ENCODE peak calls at places on chromosomes 3 and 15, in seven cellular contexts. D, P, H, K, S, G and J are unnamed samples.

GRCh38 chr3:157317895-157318294 is 118.8 kb upstream of the PTX3 start:
- DNase-seq in D (no peak), P (no peak), H (no peak), K (peak), S (no peak), G (no peak), J (no peak)

GRCh38 chr3:42652611-42653302 is 740 bp upstream of the ZBTB47 start:
- DNase-seq in D (no peak), P (peak), H (peak), K (peak), S (peak), G (peak), J (peak)

GRCh38 chr3:148975277-148975676 is 16.1 kb upstream of the GYG1 start:
- DNase-seq in D (no peak), P (peak), H (no peak), K (no peak), S (no peak), G (no peak), J (peak)

GRCh38 chr15:101108458-101108775 is 143.4 kb downstream of the CHSY1 start:
- DNase-seq in D (no peak), P (no peak), H (no peak), K (no peak), S (peak), G (no peak), J (no peak)

GRCh38 chr3:180640987-180641386 is 38.3 kb downstream of the CCDC39 start:
- DNase-seq in D (no peak), P (no peak), H (no peak), K (no peak), S (no peak), G (no peak), J (no peak)

GRCh38 chr3:124768812-124769211 is 38.6 kb downstream of the UMPS start:
- DNase-seq in D (peak), P (no peak), H (no peak), K (peak), S (peak), G (no peak), J (peak)

GRCh38 chr15:67091966-67092677 is 26.7 kb downstream of the SMAD3 start:
- DNase-seq in D (peak), P (no peak), H (no peak), K (no peak), S (peak), G (no peak), J (peak)

GRCh38 chr15:45670511-45670910 is 35.7 kb downstream of the SQOR start:
- DNase-seq in D (no peak), P (peak), H (no peak), K (peak), S (no peak), G (peak), J (no peak)

GRCh38 chr15:51869074-51869425 is 39.6 kb downstream of the TMOD3 start:
- DNase-seq in D (no peak), P (peak), H (no peak), K (peak), S (no peak), G (peak), J (no peak)

GRCh38 chr15:69384626-69385025 is 29.5 kb upstream of the KIF23 start:
- DNase-seq in D (no peak), P (no peak), H (no peak), K (no peak), S (no peak), G (no peak), J (no peak)

GRCh38 chr15:41559489-41560177 is 621 bp downstream of the TYRO3 start:
- DNase-seq in D (peak), P (no peak), H (peak), K (peak), S (peak), G (no peak), J (peak)

GRCh38 chr15:41556657-41557056 is 2.4 kb upstream of the TYRO3 start:
- DNase-seq in D (no peak), P (no peak), H (no peak), K (no peak), S (no peak), G (no peak), J (no peak)

GRCh38 chr15:41559239-41559488 is 152 bp downstream of the TYRO3 start:
- DNase-seq in D (no peak), P (no peak), H (no peak), K (no peak), S (no peak), G (no peak), J (no peak)

GRCh38 chr15:41557673-41558399 is 1.2 kb upstream of the TYRO3 start:
- DNase-seq in D (peak), P (peak), H (peak), K (peak), S (peak), G (peak), J (peak)

GRCh38 chr15:41558400-41559238 is at the start of gene TYRO3:
- DNase-seq in D (peak), P (peak), H (peak), K (peak), S (peak), G (no peak), J (peak)
- H3K9ac ChIP-seq in D (peak), P (peak), H (peak), K (peak), S (peak), G (peak), J (peak)

GRCh38 chr3:188294823-188295487 is 141.0 kb downstream of the LPP start:
- DNase-seq in D (no peak), P (peak), H (no peak), K (peak), S (no peak), G (peak), J (peak)

GRCh38 chr3:188296761-188297689 is 143.1 kb downstream of the LPP start:
- DNase-seq in D (no peak), P (peak), H (no peak), K (peak), S (no peak), G (peak), J (no peak)

GRCh38 chr3:188295876-188296275 is 141.9 kb downstream of the LPP start:
- DNase-seq in D (no peak), P (no peak), H (no peak), K (no peak), S (no peak), G (no peak), J (no peak)

GRCh38 chr3:188292827-188293226 is 138.9 kb downstream of the LPP start:
- DNase-seq in D (no peak), P (no peak), H (no peak), K (no peak), S (no peak), G (no peak), J (no peak)

GRCh38 chr3:188294113-188294512 is 140.2 kb downstream of the LPP start:
- DNase-seq in D (no peak), P (peak), H (no peak), K (no peak), S (no peak), G (no peak), J (no peak)
- H3K9ac ChIP-seq in D (no peak), P (no peak), H (no peak), K (no peak), S (no peak), G (no peak), J (no peak)

GRCh38 chr15:64991536-64992135 is 1.9 kb upstream of the SPG21 start:
- DNase-seq in D (no peak), P (peak), H (no peak), K (no peak), S (no peak), G (peak), J (no peak)

GRCh38 chr15:64993290-64993689 is 3.6 kb upstream of the SPG21 start:
- DNase-seq in D (no peak), P (no peak), H (no peak), K (no peak), S (no peak), G (no peak), J (no peak)

GRCh38 chr15:64990168-64990470 is 405 bp upstream of the SPG21 start:
- DNase-seq in D (no peak), P (no peak), H (no peak), K (no peak), S (no peak), G (no peak), J (no peak)

GRCh38 chr15:64987136-64987535 is 2.6 kb downstream of the SPG21 start:
- DNase-seq in D (no peak), P (no peak), H (no peak), K (peak), S (no peak), G (no peak), J (no peak)

DNA sequence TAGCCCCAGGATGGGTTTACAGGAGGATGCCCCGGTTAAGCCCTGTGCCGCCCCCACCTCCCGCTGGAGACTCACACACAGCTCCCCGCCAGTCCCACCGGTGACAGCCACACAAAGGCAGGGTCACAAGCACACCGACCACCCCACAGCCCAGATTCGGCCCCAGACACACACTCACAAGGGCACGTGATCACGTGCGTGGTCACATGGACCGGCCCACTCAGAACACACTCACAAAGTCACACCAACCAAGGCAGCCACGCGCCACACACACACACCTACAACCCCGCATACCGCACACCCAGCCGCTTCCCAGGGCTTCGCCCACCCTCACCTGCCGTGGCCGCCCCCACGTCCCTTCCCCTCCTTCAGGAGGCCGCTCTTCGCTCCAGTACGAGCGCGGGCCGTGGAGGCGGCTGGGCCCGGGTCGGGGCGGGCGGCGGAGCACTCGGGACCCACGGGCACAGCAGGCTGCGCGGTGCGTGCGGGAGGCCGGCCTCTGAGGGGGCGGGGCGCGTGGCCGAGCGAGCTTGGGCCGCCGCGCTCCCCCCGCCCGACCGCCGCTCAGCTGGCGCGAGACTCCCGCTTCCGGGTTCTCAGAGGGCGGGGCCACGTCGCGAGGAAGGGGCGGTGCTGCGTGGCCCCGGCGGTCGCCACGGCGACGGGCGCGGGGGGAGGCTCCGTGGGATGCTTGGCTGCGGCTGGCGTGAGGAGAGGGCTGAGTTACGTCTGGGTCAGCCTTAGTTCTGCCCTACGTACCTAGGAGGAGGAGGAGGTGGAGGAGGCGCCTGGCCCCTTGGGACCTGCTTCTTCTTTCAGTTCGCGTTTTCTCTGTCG is at the start of gene SPG21:
- DNase-seq in D (peak), P (peak), H (peak), K (peak), S (peak), G (peak), J (peak)
- H3K9ac ChIP-seq in D (peak), P (peak), H (peak), K (peak), S (peak), G (peak), J (peak)

GRCh38 chr3:52246728-52247454 is 1.3 kb downstream of the PPM1M start:
- DNase-seq in D (no peak), P (no peak), H (peak), K (no peak), S (no peak), G (no peak), J (no peak)
- H3K9ac ChIP-seq in D (no peak), P (no peak), H (no peak), K (peak), S (no peak), G (no peak), J (no peak)

DNA sequence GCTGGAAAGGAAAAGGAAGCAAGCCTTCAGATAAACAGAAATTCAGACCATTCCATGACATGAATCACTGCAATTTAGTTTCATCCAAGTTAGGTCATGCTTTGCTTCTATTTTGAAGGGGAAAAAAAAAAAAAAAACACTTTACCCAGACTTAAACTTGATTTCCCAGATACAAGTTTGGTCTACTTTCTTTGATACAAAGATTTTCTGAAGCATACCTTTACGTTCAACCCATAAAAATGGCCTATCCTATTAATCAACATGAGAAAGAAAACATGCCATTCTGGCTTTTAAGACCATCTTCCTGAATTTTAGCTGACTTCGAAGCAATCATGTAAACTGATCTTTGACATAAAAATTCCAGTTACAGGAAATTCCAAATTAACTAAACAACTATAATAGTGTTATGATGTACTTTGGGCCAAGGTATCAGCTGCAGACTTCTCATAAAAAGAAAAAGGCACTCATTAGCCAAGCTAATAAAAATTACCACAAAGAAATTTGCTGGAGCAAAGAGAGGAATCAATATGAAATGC is 12.6 kb downstream of the OSBPL10 start:
- DNase-seq in D (no peak), P (peak), H (no peak), K (peak), S (no peak), G (peak), J (no peak)
- H3K9ac ChIP-seq in D (no peak), P (no peak), H (no peak), K (peak), S (peak), G (peak), J (no peak)